ENCODE peak calls at places on chromosomes 13 and 19, in seven cellular contexts. One of them, this sample, is unnamed. For H3K9me3 and H3K4me1, the result is how much of the 10 kb centered on the place peaks cover.

GRCh38 chr13:113086031-113086750 is 19.4 kb upstream of the F7 start:
- DNase-seq in psoas muscle: peak
- DNase-seq in left ventricle myocardium inferior: no peak
- DNase-seq in tibial nerve: no peak
- DNase-seq in tibial artery: no peak
- DNase-seq in mammary epithelial cell: no peak
- DNase-seq in BE2C: no peak
- DNase-seq in this sample: peak

GRCh38 chr13:65417953-65418352 is 1812.2 kb downstream of the PCDH9 start:
- DNase-seq in psoas muscle: no peak
- DNase-seq in left ventricle myocardium inferior: no peak
- DNase-seq in tibial artery: no peak
- DNase-seq in tibial nerve: no peak
- DNase-seq in BE2C: no peak
- DNase-seq in mammary epithelial cell: no peak
- DNase-seq in this sample: no peak

GRCh38 chr19:37114001-37114400 is 35.8 kb downstream of the ZNF420 start:
- DNase-seq in psoas muscle: no peak
- DNase-seq in left ventricle myocardium inferior: no peak
- DNase-seq in tibial nerve: no peak
- DNase-seq in mammary epithelial cell: no peak
- DNase-seq in tibial artery: no peak
- DNase-seq in BE2C: peak
- DNase-seq in this sample: no peak

GRCh38 chr19:48636859-48637448 is at the start of gene DBP:
- DNase-seq in tibial nerve: no peak
- DNase-seq in tibial artery: peak
- DNase-seq in mammary epithelial cell: no peak
- DNase-seq in psoas muscle: no peak
- DNase-seq in left ventricle myocardium inferior: peak
- DNase-seq in BE2C: peak
- DNase-seq in this sample: peak

GRCh38 chr19:55344444-55344843 is 4.8 kb downstream of the KMT5C start:
- DNase-seq in mammary epithelial cell: peak
- DNase-seq in tibial nerve: no peak
- DNase-seq in left ventricle myocardium inferior: no peak
- DNase-seq in tibial artery: no peak
- DNase-seq in psoas muscle: no peak
- DNase-seq in BE2C: peak
- DNase-seq in this sample: no peak

GRCh38 chr13:90233933-90234672 is 1113.4 kb upstream of the MIR17HG start:
- DNase-seq in tibial nerve: no peak
- DNase-seq in left ventricle myocardium inferior: no peak
- DNase-seq in psoas muscle: no peak
- DNase-seq in mammary epithelial cell: no peak
- DNase-seq in BE2C: no peak
- DNase-seq in tibial artery: no peak
- DNase-seq in this sample: no peak

GRCh38 chr13:20877902-20878301 is 24.6 kb downstream of the XPO4 start:
- DNase-seq in tibial artery: no peak
- DNase-seq in left ventricle myocardium inferior: no peak
- DNase-seq in mammary epithelial cell: no peak
- DNase-seq in tibial nerve: no peak
- DNase-seq in BE2C: no peak
- DNase-seq in psoas muscle: no peak
- DNase-seq in this sample: no peak

GRCh38 chr19:40235238-40236025 is 8.9 kb upstream of the CCNP start:
- DNase-seq in left ventricle myocardium inferior: no peak
- DNase-seq in mammary epithelial cell: no peak
- DNase-seq in BE2C: no peak
- DNase-seq in tibial artery: no peak
- DNase-seq in tibial nerve: no peak
- DNase-seq in psoas muscle: no peak
- DNase-seq in this sample: no peak

GRCh38 chr19:33161201-33161600 is 29.3 kb downstream of the WDR88 start:
- DNase-seq in mammary epithelial cell: no peak
- DNase-seq in psoas muscle: no peak
- DNase-seq in left ventricle myocardium inferior: no peak
- DNase-seq in BE2C: no peak
- DNase-seq in tibial nerve: no peak
- DNase-seq in tibial artery: no peak
- DNase-seq in this sample: no peak

GRCh38 chr19:29842471-29843179 is 30.8 kb downstream of the CCNE1 start:
- DNase-seq in left ventricle myocardium inferior: no peak
- DNase-seq in tibial nerve: no peak
- DNase-seq in tibial artery: no peak
- DNase-seq in psoas muscle: no peak
- DNase-seq in BE2C: no peak
- DNase-seq in mammary epithelial cell: no peak
- DNase-seq in this sample: no peak

GRCh38 chr19:44856438-44857083 is 10.5 kb downstream of the NECTIN2 start:
- DNase-seq in mammary epithelial cell: no peak
- DNase-seq in psoas muscle: no peak
- DNase-seq in left ventricle myocardium inferior: peak
- DNase-seq in BE2C: no peak
- DNase-seq in tibial artery: peak
- DNase-seq in tibial nerve: no peak
- DNase-seq in this sample: no peak

GRCh38 chr13:79385694-79386093 is 20.4 kb downstream of the RBM26 start:
- DNase-seq in tibial nerve: no peak
- DNase-seq in mammary epithelial cell: peak
- DNase-seq in left ventricle myocardium inferior: no peak
- DNase-seq in psoas muscle: no peak
- DNase-seq in BE2C: no peak
- DNase-seq in tibial artery: no peak
- DNase-seq in this sample: no peak

GRCh38 chr19:17079710-17080440 is 4.3 kb downstream of the MYO9B start:
- DNase-seq in tibial nerve: peak
- DNase-seq in tibial artery: peak
- DNase-seq in mammary epithelial cell: peak
- DNase-seq in psoas muscle: peak
- DNase-seq in BE2C: peak
- DNase-seq in left ventricle myocardium inferior: peak
- DNase-seq in this sample: peak

GRCh38 chr13:28574617-28575142 is 79.8 kb upstream of the FLT1 start:
- DNase-seq in mammary epithelial cell: peak
- DNase-seq in left ventricle myocardium inferior: no peak
- DNase-seq in psoas muscle: no peak
- DNase-seq in tibial nerve: no peak
- DNase-seq in tibial artery: no peak
- DNase-seq in BE2C: no peak
- DNase-seq in this sample: no peak

GRCh38 chr19:57056972-57057371 is 62.8 kb upstream of the USP29 start:
- DNase-seq in psoas muscle: peak
- DNase-seq in mammary epithelial cell: no peak
- DNase-seq in tibial artery: no peak
- DNase-seq in BE2C: no peak
- DNase-seq in left ventricle myocardium inferior: peak
- DNase-seq in tibial nerve: no peak
- DNase-seq in this sample: peak

GRCh38 chr19:57053401-57053800 is 66.4 kb upstream of the USP29 start:
- DNase-seq in mammary epithelial cell: no peak
- DNase-seq in tibial artery: no peak
- DNase-seq in left ventricle myocardium inferior: no peak
- DNase-seq in tibial nerve: no peak
- DNase-seq in psoas muscle: no peak
- DNase-seq in BE2C: no peak
- DNase-seq in this sample: no peak

GRCh38 chr19:57055956-57056355 is 63.8 kb upstream of the USP29 start:
- DNase-seq in tibial artery: no peak
- DNase-seq in tibial nerve: no peak
- DNase-seq in mammary epithelial cell: no peak
- DNase-seq in left ventricle myocardium inferior: no peak
- DNase-seq in BE2C: no peak
- DNase-seq in psoas muscle: no peak
- DNase-seq in this sample: no peak

GRCh38 chr19:57063070-57063469 is 56.7 kb upstream of the USP29 start:
- DNase-seq in left ventricle myocardium inferior: no peak
- DNase-seq in BE2C: no peak
- DNase-seq in mammary epithelial cell: no peak
- DNase-seq in psoas muscle: no peak
- DNase-seq in tibial artery: no peak
- DNase-seq in tibial nerve: no peak
- DNase-seq in this sample: no peak

DNA sequence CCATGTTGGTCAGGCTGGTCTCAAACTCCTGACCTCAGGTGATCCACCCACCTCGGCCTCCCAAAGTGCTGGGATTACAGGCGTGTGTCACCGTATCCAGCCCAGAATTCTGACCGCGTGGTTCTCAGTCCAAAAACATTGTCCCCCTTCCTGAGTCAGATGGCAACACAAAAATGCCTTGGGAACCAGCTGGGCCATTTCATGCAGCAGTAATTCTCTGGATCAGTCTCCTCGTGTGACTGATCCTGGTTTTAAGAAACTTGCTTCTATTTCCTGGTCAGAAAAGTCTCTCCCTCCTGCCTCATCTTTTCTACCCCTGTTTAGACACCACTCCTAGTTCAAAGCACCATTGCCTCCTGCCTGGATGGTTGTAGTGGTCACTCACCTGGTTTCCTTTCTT is 60.9 kb upstream of the USP29 start:
- DNase-seq in left ventricle myocardium inferior: no peak
- DNase-seq in tibial artery: no peak
- DNase-seq in psoas muscle: no peak
- DNase-seq in BE2C: no peak
- DNase-seq in mammary epithelial cell: no peak
- DNase-seq in tibial nerve: no peak
- DNase-seq in this sample: no peak
- H3K9me3 ChIP-seq in left ventricle myocardium inferior: under half
- H3K9me3 ChIP-seq in tibial artery: under half
- H3K9me3 ChIP-seq in psoas muscle: under half
- H3K9me3 ChIP-seq in BE2C: under half
- H3K9me3 ChIP-seq in mammary epithelial cell: under half
- H3K9me3 ChIP-seq in tibial nerve: under half
- H3K9me3 ChIP-seq in this sample: under half

DNA sequence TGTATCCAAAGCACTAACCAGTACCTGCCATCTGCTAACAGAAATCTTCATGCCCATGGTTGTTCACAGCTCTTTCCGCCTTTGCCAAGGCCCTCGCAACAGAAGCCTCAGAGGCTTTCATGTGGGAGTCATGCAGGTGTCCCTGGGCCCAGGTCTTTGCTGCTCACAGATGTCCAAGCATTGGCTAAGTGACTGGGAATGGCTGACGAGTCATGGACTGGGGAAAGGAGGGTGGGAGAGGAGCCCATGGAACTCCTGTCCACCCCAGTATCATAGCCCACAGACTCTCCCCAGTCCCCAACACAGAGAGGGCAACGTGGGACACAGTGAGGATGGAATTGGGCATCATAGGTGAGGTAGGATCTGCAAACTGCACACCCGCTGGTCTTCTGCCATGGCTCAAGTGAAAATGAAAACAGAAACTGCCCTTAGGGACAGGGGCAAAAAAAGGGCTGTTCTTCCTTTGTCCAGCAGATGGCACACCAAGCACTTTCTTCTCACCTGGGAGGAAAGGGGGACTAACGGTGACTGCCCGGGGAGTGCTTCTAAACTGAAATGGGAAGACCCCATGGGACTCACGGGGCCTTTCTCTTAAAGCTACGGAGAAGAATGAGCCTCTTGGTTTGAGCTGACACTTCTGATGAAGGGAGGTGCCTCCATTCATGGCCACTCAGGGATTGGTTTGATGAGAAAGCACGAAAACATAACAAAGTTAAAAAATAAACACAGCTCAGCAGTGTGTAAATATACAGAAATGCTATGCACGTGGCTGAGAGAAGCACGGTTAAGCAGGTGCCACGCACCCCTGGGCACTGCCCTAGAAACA is 11.1 kb upstream of the DHRS12 start:
- DNase-seq in BE2C: peak
- DNase-seq in mammary epithelial cell: peak
- DNase-seq in psoas muscle: peak
- DNase-seq in left ventricle myocardium inferior: peak
- DNase-seq in tibial artery: peak
- DNase-seq in tibial nerve: peak
- DNase-seq in this sample: peak
- H3K4me1 ChIP-seq in BE2C: under half
- H3K4me1 ChIP-seq in mammary epithelial cell: under half
- H3K4me1 ChIP-seq in psoas muscle: under half
- H3K4me1 ChIP-seq in left ventricle myocardium inferior: under half
- H3K4me1 ChIP-seq in tibial artery: under half
- H3K4me1 ChIP-seq in tibial nerve: under half
- H3K4me1 ChIP-seq in this sample: under half

DNA sequence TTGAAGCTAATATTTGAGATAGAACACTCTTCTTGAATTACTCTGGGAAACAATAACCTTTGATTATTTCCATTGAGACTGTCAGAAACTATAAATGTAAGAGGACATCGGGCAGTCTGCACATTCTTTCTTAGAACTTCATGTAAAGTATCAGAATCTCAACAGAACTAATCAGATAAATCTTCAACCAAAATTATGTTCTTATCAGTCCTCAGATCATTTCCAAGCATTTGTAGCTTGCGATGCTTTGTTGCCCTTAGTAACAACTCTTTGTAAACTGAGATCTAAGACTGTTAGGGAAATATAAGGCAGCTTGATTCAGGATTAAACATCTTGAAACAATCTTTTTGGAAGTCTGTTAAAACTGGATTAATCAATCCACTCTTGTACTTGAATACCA is 70.3 kb downstream of the FNDC3A start:
- DNase-seq in left ventricle myocardium inferior: no peak
- DNase-seq in mammary epithelial cell: no peak
- DNase-seq in BE2C: no peak
- DNase-seq in psoas muscle: no peak
- DNase-seq in tibial nerve: no peak
- DNase-seq in tibial artery: no peak
- DNase-seq in this sample: no peak
- TF ChIP-seq CTCF in left ventricle myocardium inferior: no peak
- TF ChIP-seq CTCF in mammary epithelial cell: no peak
- TF ChIP-seq CTCF in BE2C: no peak
- TF ChIP-seq CTCF in psoas muscle: no peak
- TF ChIP-seq CTCF in tibial nerve: no peak
- TF ChIP-seq CTCF in tibial artery: no peak
- TF ChIP-seq CTCF in this sample: no peak

GRCh38 chr19:41646589-41647204 is 19.8 kb upstream of the CEACAM4 start:
- DNase-seq in tibial artery: no peak
- DNase-seq in tibial nerve: no peak
- DNase-seq in BE2C: peak
- DNase-seq in left ventricle myocardium inferior: no peak
- DNase-seq in mammary epithelial cell: no peak
- DNase-seq in psoas muscle: no peak
- DNase-seq in this sample: peak

DNA sequence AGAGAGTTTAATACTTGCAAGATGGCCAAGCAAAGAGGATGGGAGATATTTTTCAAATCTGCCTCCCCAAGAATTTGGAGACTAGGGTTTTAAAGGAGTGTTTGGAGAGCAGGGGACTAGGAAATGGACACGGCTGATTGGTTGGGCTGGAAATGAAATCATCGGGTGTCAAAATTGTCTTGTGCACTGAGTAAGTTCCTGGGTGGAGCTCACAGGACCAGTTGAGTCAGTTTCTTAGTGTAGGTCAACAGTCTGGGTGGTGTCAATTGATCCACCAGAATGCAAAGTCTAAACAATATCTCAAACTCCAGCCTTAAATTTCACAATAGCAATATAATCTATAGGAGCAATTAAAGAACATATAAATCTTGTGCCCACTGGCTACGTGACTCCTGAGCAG is 23.0 kb upstream of the CEACAM4 start:
- DNase-seq in psoas muscle: no peak
- DNase-seq in mammary epithelial cell: no peak
- DNase-seq in BE2C: no peak
- DNase-seq in tibial artery: no peak
- DNase-seq in left ventricle myocardium inferior: no peak
- DNase-seq in tibial nerve: no peak
- DNase-seq in this sample: no peak
- H3K9me3 ChIP-seq in psoas muscle: under half
- H3K9me3 ChIP-seq in mammary epithelial cell: under half
- H3K9me3 ChIP-seq in BE2C: under half
- H3K9me3 ChIP-seq in tibial artery: under half
- H3K9me3 ChIP-seq in left ventricle myocardium inferior: under half
- H3K9me3 ChIP-seq in tibial nerve: under half
- H3K9me3 ChIP-seq in this sample: under half

GRCh38 chr19:6808494-6808893 is 36.0 kb downstream of the VAV1 start:
- DNase-seq in tibial nerve: no peak
- DNase-seq in mammary epithelial cell: no peak
- DNase-seq in psoas muscle: no peak
- DNase-seq in tibial artery: no peak
- DNase-seq in BE2C: no peak
- DNase-seq in left ventricle myocardium inferior: no peak
- DNase-seq in this sample: no peak
- H3K4me1 ChIP-seq in tibial nerve: under half
- H3K4me1 ChIP-seq in mammary epithelial cell: under half
- H3K4me1 ChIP-seq in psoas muscle: under half
- H3K4me1 ChIP-seq in tibial artery: under half
- H3K4me1 ChIP-seq in BE2C: under half
- H3K4me1 ChIP-seq in left ventricle myocardium inferior: under half
- H3K4me1 ChIP-seq in this sample: under half

This sample was measured in heart right ventricle.